ENCODE peak calls at places on chromosomes 1 and 21, in four cellular contexts. K is esophagus squamous epithelium, F is endothelial cell of umbilical vein, P is fibroblast of lung. N is an unnamed sample.

GRCh38 chr1:9018372-9018771 is 7.9 kb downstream of the SLC2A7 start:
- DNase-seq in K (no peak), F (peak; percentile 89), P (no peak), N (no peak)

GRCh38 chr1:4770713-4771112 is 116.3 kb downstream of the AJAP1 start:
- DNase-seq in K (no peak), F (no peak), P (no peak), N (no peak)

GRCh38 chr1:165525708-165526107 is 18.1 kb upstream of the LRRC52 start:
- DNase-seq in K (no peak), F (no peak), P (no peak), N (no peak)

GRCh38 chr1:200610846-200611245 is 9.7 kb downstream of the KIF14 start:
- DNase-seq in K (no peak), F (no peak), P (peak; percentile 45), N (no peak)

GRCh38 chr1:222457513-222457912 is 90.4 kb downstream of the HHIPL2 start:
- DNase-seq in K (no peak), F (no peak), P (no peak), N (no peak)

GRCh38 chr1:113541108-113541507 is 150.8 kb downstream of the MAGI3 start:
- DNase-seq in K (no peak), F (no peak), P (no peak), N (no peak)

GRCh38 chr1:228209657-228210056 is 1.8 kb downstream of the OBSCN start:
- DNase-seq in K (no peak), F (no peak), P (no peak), N (no peak)

GRCh38 chr1:28830814-28831213 is 18.8 kb downstream of the OPRD1 start:
- DNase-seq in K (no peak), F (no peak), P (no peak), N (no peak)

GRCh38 chr1:75097686-75098085 is 36.5 kb upstream of the LHX8 start:
- DNase-seq in K (no peak), F (peak; percentile 19), P (no peak), N (no peak)

GRCh38 chr21:36156815-36157670 is at the start of gene DOP1B:
- DNase-seq in K (no peak), F (peak; percentile 23), P (no peak), N (no peak)
- TF ChIP-seq CTCF in K (no peak), F (no peak), P (no peak), N (no peak)

GRCh38 chr21:35779167-35779566 is 281.2 kb downstream of the SETD4 start:
- DNase-seq in K (no peak), F (no peak), P (no peak), N (no peak)

GRCh38 chr21:35779690-35780570 is 280.4 kb downstream of the SETD4 start:
- DNase-seq in K (no peak), F (no peak), P (peak; percentile 46), N (no peak)

GRCh38 chr21:35780983-35781382 is 279.3 kb downstream of the SETD4 start:
- DNase-seq in K (no peak), F (no peak), P (no peak), N (no peak)

GRCh38 chr21:35777081-35777480 is 283.2 kb downstream of the SETD4 start:
- DNase-seq in K (no peak), F (no peak), P (no peak), N (no peak)

GRCh38 chr21:35775778-35776515 is 284.4 kb downstream of the SETD4 start:
- DNase-seq in K (no peak), F (no peak), P (no peak), N (no peak)
- H3K27ac ChIP-seq in K (peak overlapping the region; percentile 67), F (no peak overlapping the region), P (no peak overlapping the region), N (no peak overlapping the region)

DNA sequence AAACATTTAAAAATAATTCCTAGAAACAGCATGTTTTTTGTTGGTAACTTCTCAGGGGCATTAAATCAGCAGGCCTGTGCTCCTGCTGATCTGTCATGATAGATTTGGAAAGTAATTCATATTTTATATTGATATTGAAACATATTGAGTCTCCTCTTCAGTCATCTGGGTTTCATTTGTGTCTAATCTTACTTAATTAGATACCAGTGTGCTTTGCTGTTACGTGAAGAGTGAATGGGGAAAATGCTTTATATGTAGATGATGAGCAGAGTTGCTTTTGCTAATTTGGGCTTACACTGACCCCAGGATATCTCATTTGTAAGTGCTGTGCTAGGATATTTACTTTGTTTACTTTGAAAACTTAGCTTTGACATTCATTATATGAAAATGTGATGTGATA is 45.9 kb downstream of the CHRM3 start:
- DNase-seq in K (no peak), F (no peak), P (no peak), N (no peak)
- TF ChIP-seq CTCF in K (no peak), F (no peak), P (no peak), N (no peak)

GRCh38 chr1:95407146-95407863 is 173.3 kb downstream of the RWDD3 start:
- DNase-seq in K (no peak), F (no peak), P (no peak), N (no peak)
- H3K27ac ChIP-seq in K (no peak overlapping the region), F (no peak overlapping the region), P (no peak overlapping the region), N (no peak overlapping the region)

DNA sequence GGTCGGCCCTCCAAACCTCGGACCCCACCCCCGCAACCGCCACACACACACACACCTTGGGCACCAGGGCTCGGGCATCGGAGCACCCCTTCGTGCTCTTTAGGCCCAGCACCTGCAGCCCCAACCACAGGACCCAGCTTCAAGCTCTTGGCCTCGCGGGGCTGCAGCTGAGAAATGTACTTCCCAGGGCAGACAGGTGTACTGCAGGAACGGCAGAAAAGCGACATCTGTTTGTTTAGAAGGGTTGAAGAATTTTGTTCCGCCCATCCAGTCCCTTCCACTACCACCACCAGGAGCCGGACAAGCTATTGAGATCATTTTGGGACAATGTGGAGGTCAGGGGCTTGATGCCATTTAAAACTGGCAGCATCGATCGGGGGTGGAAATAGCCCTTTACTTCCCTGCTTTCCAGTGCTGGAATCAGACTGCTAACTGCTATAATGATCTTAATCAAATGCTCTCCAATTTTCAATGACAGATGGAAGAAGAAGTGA is 1.7 kb downstream of the SERTAD4 start:
- DNase-seq in K (no peak), F (peak; percentile 13), P (no peak), N (no peak)
- TF ChIP-seq CTCF in K (no peak), F (no peak), P (no peak), N (no peak)

GRCh38 chr1:35433714-35434113 is 123.5 kb downstream of the KIAA0319L start:
- DNase-seq in K (no peak), F (no peak), P (no peak), N (no peak)
- H3K27ac ChIP-seq in K (no peak overlapping the region), F (no peak overlapping the region), P (no peak overlapping the region), N (no peak overlapping the region)

DNA sequence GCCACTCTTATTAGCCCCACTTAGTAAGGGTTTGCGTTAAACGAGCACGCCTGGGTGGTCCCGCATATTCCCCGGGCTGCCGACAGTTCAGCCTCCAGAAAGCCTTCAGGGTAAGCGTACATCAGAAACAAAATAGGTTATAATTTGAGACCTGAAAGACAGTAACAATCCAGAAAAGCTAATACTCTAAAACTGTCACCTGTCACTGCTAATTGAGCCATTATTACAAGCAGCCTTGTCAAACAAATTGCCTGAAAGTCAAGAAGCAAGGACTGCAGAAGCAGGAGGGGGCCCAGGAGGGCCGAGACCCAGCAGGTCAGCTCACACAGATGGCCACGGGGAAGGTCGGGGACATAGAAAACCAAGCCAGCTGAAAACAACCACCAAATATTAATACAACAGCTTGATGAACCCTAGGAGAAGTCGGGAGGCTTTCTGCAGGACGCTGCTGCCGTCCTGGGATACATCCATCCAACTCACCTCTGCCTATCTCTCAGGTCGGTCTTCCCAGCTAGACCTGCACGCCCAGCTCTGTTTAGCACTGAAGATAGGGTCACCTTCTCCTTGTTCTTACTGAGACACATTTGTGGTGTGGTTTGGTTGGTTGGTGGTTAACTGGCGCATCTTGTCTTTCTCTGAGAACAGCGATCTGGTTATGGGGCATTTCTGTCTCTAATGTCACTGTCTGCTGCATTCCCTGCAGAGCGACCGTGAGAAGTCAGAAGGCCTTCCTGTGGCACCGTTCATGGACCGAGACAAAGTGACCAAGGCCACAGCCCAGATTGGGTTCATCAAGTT is 110.8 kb downstream of the WDR4 start:
- DNase-seq in K (no peak), F (no peak), P (no peak), N (no peak)
- TF ChIP-seq CTCF in K (no peak), F (no peak), P (no peak), N (no peak)

GRCh38 chr1:88803444-88803843 is 87.9 kb downstream of the GTF2B start:
- DNase-seq in K (no peak), F (no peak), P (no peak), N (no peak)
- H3K27ac ChIP-seq in K (no peak overlapping the region), F (no peak overlapping the region), P (no peak overlapping the region), N (no peak overlapping the region)

GRCh38 chr1:220371324-220371723 is 99.1 kb upstream of the RAB3GAP2 start:
- DNase-seq in K (no peak), F (no peak), P (no peak), N (no peak)
- TF ChIP-seq CTCF in K (no peak), F (no peak), P (no peak), N (no peak)

N was measured in Panc1.